ENCODE peak calls at places on chromosomes 6 and 20, in seven cellular contexts. One of them, this sample, is unnamed.

GRCh38 chr20:54397292-54398155 is 77.9 kb upstream of the DOK5 start:
- DNase-seq in hepatocyte: no peak
- DNase-seq in CD8-positive, alpha-beta T cell: no peak
- DNase-seq in esophagus muscularis mucosa: no peak
- DNase-seq in MM.1S: peak
- DNase-seq in RWPE1: no peak
- DNase-seq in GM23338: no peak
- DNase-seq in this sample: no peak

GRCh38 chr6:69631552-69632346 is 165.1 kb downstream of the LMBRD1 start:
- DNase-seq in esophagus muscularis mucosa: no peak
- DNase-seq in RWPE1: no peak
- DNase-seq in hepatocyte: no peak
- DNase-seq in MM.1S: peak
- DNase-seq in CD8-positive, alpha-beta T cell: no peak
- DNase-seq in GM23338: peak
- DNase-seq in this sample: no peak

GRCh38 chr20:58784321-58785074 is 66.2 kb downstream of the GNAS-AS1 start:
- DNase-seq in MM.1S: no peak
- DNase-seq in GM23338: no peak
- DNase-seq in esophagus muscularis mucosa: no peak
- DNase-seq in CD8-positive, alpha-beta T cell: no peak
- DNase-seq in hepatocyte: no peak
- DNase-seq in RWPE1: no peak
- DNase-seq in this sample: no peak

GRCh38 chr6:159042003-159042823 is 2.6 kb downstream of the TAGAP start:
- DNase-seq in CD8-positive, alpha-beta T cell: peak
- DNase-seq in hepatocyte: peak
- DNase-seq in esophagus muscularis mucosa: peak
- DNase-seq in RWPE1: peak
- DNase-seq in GM23338: peak
- DNase-seq in MM.1S: peak
- DNase-seq in this sample: peak

GRCh38 chr6:85058806-85059205 is 294.4 kb upstream of the TBX18 start:
- DNase-seq in GM23338: no peak
- DNase-seq in esophagus muscularis mucosa: no peak
- DNase-seq in MM.1S: no peak
- DNase-seq in RWPE1: no peak
- DNase-seq in hepatocyte: no peak
- DNase-seq in CD8-positive, alpha-beta T cell: no peak
- DNase-seq in this sample: no peak

GRCh38 chr20:63973636-63974401 is 4.1 kb upstream of the ZNF512B start:
- DNase-seq in hepatocyte: peak
- DNase-seq in GM23338: peak
- DNase-seq in MM.1S: peak
- DNase-seq in esophagus muscularis mucosa: peak
- DNase-seq in CD8-positive, alpha-beta T cell: peak
- DNase-seq in RWPE1: peak
- DNase-seq in this sample: peak

GRCh38 chr20:18187020-18187419 is 49.4 kb downstream of the KAT14 start:
- DNase-seq in hepatocyte: no peak
- DNase-seq in RWPE1: peak
- DNase-seq in MM.1S: no peak
- DNase-seq in esophagus muscularis mucosa: no peak
- DNase-seq in CD8-positive, alpha-beta T cell: no peak
- DNase-seq in GM23338: no peak
- DNase-seq in this sample: no peak

GRCh38 chr6:35427851-35428321 is 24.3 kb upstream of the FANCE start:
- DNase-seq in GM23338: peak
- DNase-seq in esophagus muscularis mucosa: no peak
- DNase-seq in MM.1S: no peak
- DNase-seq in CD8-positive, alpha-beta T cell: no peak
- DNase-seq in hepatocyte: no peak
- DNase-seq in RWPE1: no peak
- DNase-seq in this sample: peak

GRCh38 chr6:129695373-129696027 is 14.5 kb downstream of the ARHGAP18 start:
- DNase-seq in MM.1S: no peak
- DNase-seq in CD8-positive, alpha-beta T cell: no peak
- DNase-seq in RWPE1: no peak
- DNase-seq in hepatocyte: no peak
- DNase-seq in GM23338: no peak
- DNase-seq in esophagus muscularis mucosa: no peak
- DNase-seq in this sample: no peak

GRCh38 chr6:13624871-13625288 is 9.7 kb downstream of the NOL7 start:
- DNase-seq in RWPE1: peak
- DNase-seq in CD8-positive, alpha-beta T cell: no peak
- DNase-seq in hepatocyte: peak
- DNase-seq in MM.1S: peak
- DNase-seq in GM23338: peak
- DNase-seq in esophagus muscularis mucosa: no peak
- DNase-seq in this sample: peak

GRCh38 chr6:11016452-11016851 is 27.7 kb downstream of the ELOVL2 start:
- DNase-seq in MM.1S: no peak
- DNase-seq in GM23338: no peak
- DNase-seq in RWPE1: no peak
- DNase-seq in CD8-positive, alpha-beta T cell: no peak
- DNase-seq in hepatocyte: no peak
- DNase-seq in esophagus muscularis mucosa: no peak
- DNase-seq in this sample: no peak

GRCh38 chr20:33287884-33288283 is 4.9 kb downstream of the BPIFB1 start:
- DNase-seq in esophagus muscularis mucosa: no peak
- DNase-seq in CD8-positive, alpha-beta T cell: no peak
- DNase-seq in RWPE1: no peak
- DNase-seq in MM.1S: no peak
- DNase-seq in hepatocyte: no peak
- DNase-seq in GM23338: no peak
- DNase-seq in this sample: no peak

GRCh38 chr20:62743777-62744317 is 35.2 kb downstream of the NTSR1 start:
- DNase-seq in esophagus muscularis mucosa: no peak
- DNase-seq in hepatocyte: no peak
- DNase-seq in CD8-positive, alpha-beta T cell: no peak
- DNase-seq in GM23338: no peak
- DNase-seq in MM.1S: no peak
- DNase-seq in RWPE1: no peak
- DNase-seq in this sample: no peak

GRCh38 chr6:114764866-114765265 is 422.0 kb upstream of the HS3ST5 start:
- DNase-seq in GM23338: no peak
- DNase-seq in CD8-positive, alpha-beta T cell: no peak
- DNase-seq in MM.1S: no peak
- DNase-seq in RWPE1: no peak
- DNase-seq in hepatocyte: no peak
- DNase-seq in esophagus muscularis mucosa: no peak
- DNase-seq in this sample: no peak

GRCh38 chr20:44542902-44543301 is 21.0 kb upstream of the SERINC3 start:
- DNase-seq in GM23338: no peak
- DNase-seq in RWPE1: no peak
- DNase-seq in CD8-positive, alpha-beta T cell: no peak
- DNase-seq in hepatocyte: no peak
- DNase-seq in esophagus muscularis mucosa: no peak
- DNase-seq in MM.1S: no peak
- DNase-seq in this sample: no peak

GRCh38 chr6:77548662-77549366 is 85.5 kb upstream of the HTR1B start:
- DNase-seq in GM23338: no peak
- DNase-seq in hepatocyte: no peak
- DNase-seq in RWPE1: no peak
- DNase-seq in MM.1S: peak
- DNase-seq in CD8-positive, alpha-beta T cell: no peak
- DNase-seq in esophagus muscularis mucosa: no peak
- DNase-seq in this sample: no peak

GRCh38 chr6:38052035-38052434 is 232.5 kb downstream of the ZFAND3 start:
- DNase-seq in MM.1S: no peak
- DNase-seq in RWPE1: peak
- DNase-seq in hepatocyte: no peak
- DNase-seq in esophagus muscularis mucosa: no peak
- DNase-seq in CD8-positive, alpha-beta T cell: no peak
- DNase-seq in GM23338: no peak
- DNase-seq in this sample: no peak

GRCh38 chr6:109260126-109260525 is 122.1 kb downstream of the CD164 start:
- DNase-seq in GM23338: no peak
- DNase-seq in hepatocyte: no peak
- DNase-seq in esophagus muscularis mucosa: no peak
- DNase-seq in MM.1S: no peak
- DNase-seq in RWPE1: no peak
- DNase-seq in CD8-positive, alpha-beta T cell: no peak
- DNase-seq in this sample: no peak

GRCh38 chr6:28311139-28311823 is 24.7 kb downstream of the ZSCAN31 start:
- DNase-seq in MM.1S: peak
- DNase-seq in RWPE1: no peak
- DNase-seq in esophagus muscularis mucosa: no peak
- DNase-seq in GM23338: no peak
- DNase-seq in hepatocyte: no peak
- DNase-seq in CD8-positive, alpha-beta T cell: no peak
- DNase-seq in this sample: peak

GRCh38 chr6:67888546-67888885 is 746.6 kb upstream of the ADGRB3 start:
- DNase-seq in hepatocyte: no peak
- DNase-seq in RWPE1: no peak
- DNase-seq in MM.1S: no peak
- DNase-seq in esophagus muscularis mucosa: no peak
- DNase-seq in CD8-positive, alpha-beta T cell: no peak
- DNase-seq in GM23338: no peak
- DNase-seq in this sample: no peak

GRCh38 chr6:67887419-67887746 is 747.7 kb upstream of the ADGRB3 start:
- DNase-seq in GM23338: no peak
- DNase-seq in MM.1S: no peak
- DNase-seq in CD8-positive, alpha-beta T cell: no peak
- DNase-seq in RWPE1: no peak
- DNase-seq in hepatocyte: no peak
- DNase-seq in esophagus muscularis mucosa: no peak
- DNase-seq in this sample: no peak

GRCh38 chr6:67889682-67889995 is 745.4 kb upstream of the ADGRB3 start:
- DNase-seq in RWPE1: no peak
- DNase-seq in esophagus muscularis mucosa: no peak
- DNase-seq in GM23338: no peak
- DNase-seq in MM.1S: no peak
- DNase-seq in CD8-positive, alpha-beta T cell: no peak
- DNase-seq in hepatocyte: no peak
- DNase-seq in this sample: no peak

GRCh38 chr6:67887747-67888545 is 747.1 kb upstream of the ADGRB3 start:
- DNase-seq in CD8-positive, alpha-beta T cell: no peak
- DNase-seq in MM.1S: no peak
- DNase-seq in hepatocyte: no peak
- DNase-seq in GM23338: no peak
- DNase-seq in esophagus muscularis mucosa: no peak
- DNase-seq in RWPE1: no peak
- DNase-seq in this sample: no peak

GRCh38 chr6:67888886-67889681 is 746.0 kb upstream of the ADGRB3 start:
- DNase-seq in MM.1S: no peak
- DNase-seq in GM23338: no peak
- DNase-seq in CD8-positive, alpha-beta T cell: no peak
- DNase-seq in esophagus muscularis mucosa: no peak
- DNase-seq in hepatocyte: no peak
- DNase-seq in RWPE1: no peak
- DNase-seq in this sample: no peak
- H3K27ac ChIP-seq in MM.1S: no peak
- H3K27ac ChIP-seq in GM23338: no peak
- H3K27ac ChIP-seq in CD8-positive, alpha-beta T cell: no peak
- H3K27ac ChIP-seq in esophagus muscularis mucosa: no peak
- H3K27ac ChIP-seq in hepatocyte: no peak
- H3K27ac ChIP-seq in RWPE1: no peak
- H3K27ac ChIP-seq in this sample: no peak

DNA sequence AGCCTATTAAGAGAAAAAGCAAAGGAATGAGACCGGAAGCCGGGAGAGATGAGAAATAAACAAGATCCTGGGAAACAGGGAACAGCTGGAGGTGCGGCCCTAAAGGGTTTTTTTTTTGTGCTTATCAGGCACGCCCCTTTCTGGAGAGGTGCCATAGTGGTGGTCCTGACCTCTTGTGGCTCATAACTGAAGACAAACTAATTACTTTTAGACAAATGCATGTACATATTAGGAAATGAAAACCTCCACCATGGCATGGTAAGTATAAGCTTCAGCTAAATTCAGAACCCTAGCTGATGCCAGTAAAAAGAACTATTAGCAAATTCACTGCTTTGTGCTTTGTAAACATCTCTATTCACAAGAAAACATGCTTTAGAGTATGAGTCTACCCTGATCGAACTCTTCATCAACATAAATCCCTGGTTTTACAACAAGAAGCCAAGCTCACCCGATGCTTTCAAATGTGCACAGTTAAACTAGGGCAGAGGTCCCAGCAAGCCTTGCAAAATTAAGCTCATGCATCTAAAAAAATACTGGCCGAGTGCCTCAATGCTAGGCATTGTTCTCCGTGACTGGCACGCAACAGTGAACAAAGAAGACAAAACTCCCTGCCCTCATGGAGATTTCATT is 96.4 kb upstream of the MRPS10 start:
- DNase-seq in hepatocyte: peak
- DNase-seq in RWPE1: no peak
- DNase-seq in GM23338: no peak
- DNase-seq in MM.1S: no peak
- DNase-seq in esophagus muscularis mucosa: no peak
- DNase-seq in CD8-positive, alpha-beta T cell: no peak
- DNase-seq in this sample: no peak
- H3K27ac ChIP-seq in hepatocyte: peak
- H3K27ac ChIP-seq in RWPE1: peak
- H3K27ac ChIP-seq in GM23338: no peak
- H3K27ac ChIP-seq in MM.1S: no peak
- H3K27ac ChIP-seq in esophagus muscularis mucosa: peak
- H3K27ac ChIP-seq in CD8-positive, alpha-beta T cell: no peak
- H3K27ac ChIP-seq in this sample: no peak

DNA sequence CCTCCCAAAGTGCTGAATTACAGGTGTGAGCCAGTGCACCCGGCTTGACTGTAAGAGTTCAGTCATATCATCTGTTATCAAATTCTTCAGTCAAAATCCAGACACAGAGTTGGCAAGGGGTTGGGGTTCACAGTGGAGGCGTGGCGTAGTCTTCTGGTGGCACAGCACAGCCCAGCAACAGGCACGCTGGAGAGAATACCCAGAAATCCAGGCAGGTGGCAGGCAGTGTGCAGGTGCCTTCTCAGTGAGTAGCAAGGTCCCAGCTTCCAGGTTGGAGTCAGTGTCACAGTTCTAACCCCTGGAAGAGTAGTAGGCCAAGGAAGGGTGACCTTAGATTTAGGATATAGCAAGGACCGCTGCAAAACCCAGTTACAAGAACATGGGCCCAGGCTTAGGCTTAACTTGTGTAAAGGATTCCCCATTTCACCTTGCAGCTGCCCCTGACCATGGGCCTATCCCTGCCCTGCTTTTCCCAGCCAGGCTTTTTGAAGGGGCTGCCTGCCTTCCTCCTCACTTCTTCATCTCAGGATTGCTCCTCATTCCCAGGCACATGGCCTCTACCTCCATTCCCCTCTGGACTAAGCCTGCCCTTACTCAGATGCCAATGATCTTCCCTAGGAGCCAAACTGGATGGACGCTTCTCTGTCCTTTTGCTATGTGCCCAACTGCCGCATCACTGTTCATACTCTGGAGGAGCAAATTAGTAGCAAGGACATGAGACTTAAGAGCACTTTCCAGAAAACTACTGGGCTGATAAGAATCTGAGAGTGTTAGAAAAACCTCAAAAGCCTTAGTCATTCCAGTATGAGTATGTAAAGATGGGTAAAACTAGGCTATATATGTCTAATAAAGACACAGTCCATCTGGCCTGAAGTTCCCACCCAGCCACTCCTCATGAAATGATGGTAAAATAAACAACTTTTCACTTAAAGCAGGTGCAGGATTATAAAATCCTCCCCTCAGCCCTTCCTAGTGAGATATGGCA is 30.3 kb downstream of the SHLD1 start:
- DNase-seq in esophagus muscularis mucosa: no peak
- DNase-seq in CD8-positive, alpha-beta T cell: no peak
- DNase-seq in GM23338: no peak
- DNase-seq in hepatocyte: no peak
- DNase-seq in MM.1S: no peak
- DNase-seq in RWPE1: no peak
- DNase-seq in this sample: no peak
- H3K27ac ChIP-seq in esophagus muscularis mucosa: no peak
- H3K27ac ChIP-seq in CD8-positive, alpha-beta T cell: no peak
- H3K27ac ChIP-seq in GM23338: no peak
- H3K27ac ChIP-seq in hepatocyte: peak
- H3K27ac ChIP-seq in MM.1S: no peak
- H3K27ac ChIP-seq in RWPE1: no peak
- H3K27ac ChIP-seq in this sample: no peak

GRCh38 chr20:42577193-42577592 is 612.5 kb downstream of the PTPRT start:
- DNase-seq in MM.1S: no peak
- DNase-seq in esophagus muscularis mucosa: no peak
- DNase-seq in RWPE1: no peak
- DNase-seq in hepatocyte: no peak
- DNase-seq in GM23338: no peak
- DNase-seq in CD8-positive, alpha-beta T cell: no peak
- DNase-seq in this sample: no peak
- H3K27ac ChIP-seq in MM.1S: no peak
- H3K27ac ChIP-seq in esophagus muscularis mucosa: no peak
- H3K27ac ChIP-seq in RWPE1: no peak
- H3K27ac ChIP-seq in hepatocyte: no peak
- H3K27ac ChIP-seq in GM23338: no peak
- H3K27ac ChIP-seq in CD8-positive, alpha-beta T cell: no peak
- H3K27ac ChIP-seq in this sample: no peak

This sample was measured in WERI-Rb-1.